ENCODE peak calls at places on chromosomes 2 and 18, in eight cellular contexts. One of them, this sample, is unnamed.

GRCh38 chr2:141703506-141703905 is 427.3 kb downstream of the LRP1B start:
- DNase-seq in endothelial cell of umbilical vein: no peak
- DNase-seq in fibroblast of lung: no peak
- DNase-seq in HEK293T: no peak
- DNase-seq in T-helper 1 cell: no peak
- DNase-seq in stimulated activated CD8-positive, alpha-beta memory T cell treated with anti-CD3 and anti-CD28 coated beads, Interleukin-7, amount 100 ng/mL, for 24 hours: no peak
- DNase-seq in mucosa of descending colon: no peak
- DNase-seq in kidney epithelial cell: no peak
- DNase-seq in this sample: no peak

GRCh38 chr2:45777996-45778719 is 126.7 kb downstream of the PRKCE start:
- DNase-seq in endothelial cell of umbilical vein: no peak
- DNase-seq in fibroblast of lung: no peak
- DNase-seq in HEK293T: no peak
- DNase-seq in T-helper 1 cell: no peak
- DNase-seq in stimulated activated CD8-positive, alpha-beta memory T cell treated with anti-CD3 and anti-CD28 coated beads, Interleukin-7, amount 100 ng/mL, for 24 hours: no peak
- DNase-seq in mucosa of descending colon: no peak
- DNase-seq in kidney epithelial cell: no peak
- DNase-seq in this sample: no peak

GRCh38 chr2:47373747-47374146 is 29.2 kb upstream of the MSH2 start:
- DNase-seq in endothelial cell of umbilical vein: no peak
- DNase-seq in fibroblast of lung: no peak
- DNase-seq in HEK293T: peak
- DNase-seq in T-helper 1 cell: no peak
- DNase-seq in stimulated activated CD8-positive, alpha-beta memory T cell treated with anti-CD3 and anti-CD28 coated beads, Interleukin-7, amount 100 ng/mL, for 24 hours: no peak
- DNase-seq in mucosa of descending colon: no peak
- DNase-seq in kidney epithelial cell: no peak
- DNase-seq in this sample: no peak

GRCh38 chr2:31387850-31388249 is 26.7 kb downstream of the XDH start:
- DNase-seq in endothelial cell of umbilical vein: no peak
- DNase-seq in fibroblast of lung: no peak
- DNase-seq in HEK293T: no peak
- DNase-seq in T-helper 1 cell: no peak
- DNase-seq in stimulated activated CD8-positive, alpha-beta memory T cell treated with anti-CD3 and anti-CD28 coated beads, Interleukin-7, amount 100 ng/mL, for 24 hours: no peak
- DNase-seq in mucosa of descending colon: no peak
- DNase-seq in kidney epithelial cell: no peak
- DNase-seq in this sample: no peak

GRCh38 chr2:6074303-6074702 is 382.1 kb downstream of the SOX11 start:
- DNase-seq in endothelial cell of umbilical vein: no peak
- DNase-seq in fibroblast of lung: no peak
- DNase-seq in HEK293T: no peak
- DNase-seq in T-helper 1 cell: no peak
- DNase-seq in stimulated activated CD8-positive, alpha-beta memory T cell treated with anti-CD3 and anti-CD28 coated beads, Interleukin-7, amount 100 ng/mL, for 24 hours: no peak
- DNase-seq in mucosa of descending colon: no peak
- DNase-seq in kidney epithelial cell: no peak
- DNase-seq in this sample: no peak

GRCh38 chr2:219759801-219760200 is 132.4 kb downstream of the SLC4A3 start:
- DNase-seq in endothelial cell of umbilical vein: no peak
- DNase-seq in fibroblast of lung: no peak
- DNase-seq in HEK293T: no peak
- DNase-seq in T-helper 1 cell: no peak
- DNase-seq in stimulated activated CD8-positive, alpha-beta memory T cell treated with anti-CD3 and anti-CD28 coated beads, Interleukin-7, amount 100 ng/mL, for 24 hours: no peak
- DNase-seq in mucosa of descending colon: no peak
- DNase-seq in kidney epithelial cell: no peak
- DNase-seq in this sample: no peak

GRCh38 chr2:100291152-100291970 is 30.9 kb downstream of the LONRF2 start:
- DNase-seq in endothelial cell of umbilical vein: peak
- DNase-seq in fibroblast of lung: peak
- DNase-seq in HEK293T: peak
- DNase-seq in T-helper 1 cell: peak
- DNase-seq in stimulated activated CD8-positive, alpha-beta memory T cell treated with anti-CD3 and anti-CD28 coated beads, Interleukin-7, amount 100 ng/mL, for 24 hours: no peak
- DNase-seq in mucosa of descending colon: no peak
- DNase-seq in kidney epithelial cell: peak
- DNase-seq in this sample: peak

GRCh38 chr2:85355521-85355920 is 952 bp downstream of the ELMOD3 start:
- DNase-seq in endothelial cell of umbilical vein: no peak
- DNase-seq in fibroblast of lung: no peak
- DNase-seq in HEK293T: no peak
- DNase-seq in T-helper 1 cell: no peak
- DNase-seq in stimulated activated CD8-positive, alpha-beta memory T cell treated with anti-CD3 and anti-CD28 coated beads, Interleukin-7, amount 100 ng/mL, for 24 hours: no peak
- DNase-seq in mucosa of descending colon: no peak
- DNase-seq in kidney epithelial cell: no peak
- DNase-seq in this sample: no peak

GRCh38 chr2:80454628-80455027 is 150.1 kb upstream of the LRRTM1 start:
- DNase-seq in endothelial cell of umbilical vein: no peak
- DNase-seq in fibroblast of lung: no peak
- DNase-seq in HEK293T: no peak
- DNase-seq in T-helper 1 cell: no peak
- DNase-seq in stimulated activated CD8-positive, alpha-beta memory T cell treated with anti-CD3 and anti-CD28 coated beads, Interleukin-7, amount 100 ng/mL, for 24 hours: no peak
- DNase-seq in mucosa of descending colon: no peak
- DNase-seq in kidney epithelial cell: no peak
- DNase-seq in this sample: no peak

GRCh38 chr18:41462946-41463345 is 492.1 kb upstream of the PIK3C3 start:
- DNase-seq in endothelial cell of umbilical vein: no peak
- DNase-seq in fibroblast of lung: no peak
- DNase-seq in HEK293T: no peak
- DNase-seq in T-helper 1 cell: no peak
- DNase-seq in stimulated activated CD8-positive, alpha-beta memory T cell treated with anti-CD3 and anti-CD28 coated beads, Interleukin-7, amount 100 ng/mL, for 24 hours: no peak
- DNase-seq in mucosa of descending colon: no peak
- DNase-seq in kidney epithelial cell: no peak
- DNase-seq in this sample: no peak

This sample was measured in fibroblast of villous mesenchyme.